ENCODE peak calls at places on chromosomes 11 and 22, in nine cellular contexts. One of them, this sample, is unnamed.

GRCh38 chr11:122746050-122746478 is 90.5 kb downstream of the UBASH3B start:
- DNase-seq in suprapubic skin: no peak
- DNase-seq in heart left ventricle: no peak
- DNase-seq in spleen: no peak
- DNase-seq in esophagus muscularis mucosa: no peak
- DNase-seq in thyroid gland: no peak
- DNase-seq in testis: no peak
- DNase-seq in esophagus squamous epithelium: no peak
- DNase-seq in H1: no peak
- DNase-seq in this sample: no peak

GRCh38 chr22:24950272-24950902 is 2.1 kb upstream of the KIAA1671 start:
- DNase-seq in testis: no peak
- DNase-seq in thyroid gland: no peak
- DNase-seq in suprapubic skin: no peak
- DNase-seq in spleen: no peak
- DNase-seq in esophagus squamous epithelium: no peak
- DNase-seq in esophagus muscularis mucosa: no peak
- DNase-seq in H1: peak; percentile 72
- DNase-seq in heart left ventricle: no peak
- DNase-seq in this sample: no peak

GRCh38 chr22:36088292-36088691 is 59.7 kb upstream of the RBFOX2 start:
- DNase-seq in suprapubic skin: no peak
- DNase-seq in H1: no peak
- DNase-seq in thyroid gland: peak; percentile 77
- DNase-seq in heart left ventricle: no peak
- DNase-seq in esophagus squamous epithelium: no peak
- DNase-seq in spleen: no peak
- DNase-seq in esophagus muscularis mucosa: no peak
- DNase-seq in testis: no peak
- DNase-seq in this sample: no peak

GRCh38 chr22:40509401-40510134 is 127.0 kb downstream of the MRTFA start:
- DNase-seq in suprapubic skin: no peak
- DNase-seq in testis: peak; percentile 60
- DNase-seq in heart left ventricle: peak; percentile 59
- DNase-seq in H1: no peak
- DNase-seq in esophagus muscularis mucosa: no peak
- DNase-seq in esophagus squamous epithelium: no peak
- DNase-seq in spleen: no peak
- DNase-seq in thyroid gland: peak; percentile 43
- DNase-seq in this sample: peak; percentile 69

GRCh38 chr22:47209077-47209514 is 446.6 kb downstream of the TBC1D22A start:
- DNase-seq in spleen: peak; percentile 40
- DNase-seq in heart left ventricle: no peak
- DNase-seq in thyroid gland: no peak
- DNase-seq in esophagus squamous epithelium: no peak
- DNase-seq in testis: peak; percentile 7
- DNase-seq in suprapubic skin: no peak
- DNase-seq in H1: no peak
- DNase-seq in esophagus muscularis mucosa: peak; percentile 55
- DNase-seq in this sample: no peak

GRCh38 chr11:19996591-19996990 is 163.7 kb downstream of the DBX1 start:
- DNase-seq in testis: no peak
- DNase-seq in thyroid gland: no peak
- DNase-seq in H1: no peak
- DNase-seq in heart left ventricle: no peak
- DNase-seq in esophagus squamous epithelium: no peak
- DNase-seq in spleen: no peak
- DNase-seq in suprapubic skin: no peak
- DNase-seq in esophagus muscularis mucosa: no peak
- DNase-seq in this sample: no peak

GRCh38 chr11:20000393-20001134 is 159.7 kb downstream of the DBX1 start:
- DNase-seq in testis: peak; percentile 30
- DNase-seq in spleen: no peak
- DNase-seq in esophagus muscularis mucosa: no peak
- DNase-seq in thyroid gland: peak; percentile 94
- DNase-seq in heart left ventricle: peak; percentile 28
- DNase-seq in H1: peak; percentile 96
- DNase-seq in esophagus squamous epithelium: no peak
- DNase-seq in suprapubic skin: no peak
- DNase-seq in this sample: no peak

GRCh38 chr11:31509017-31509411 is 408 bp downstream of the IMMP1L start:
- DNase-seq in H1: no peak
- DNase-seq in heart left ventricle: no peak
- DNase-seq in esophagus muscularis mucosa: no peak
- DNase-seq in testis: no peak
- DNase-seq in thyroid gland: no peak
- DNase-seq in suprapubic skin: no peak
- DNase-seq in esophagus squamous epithelium: no peak
- DNase-seq in spleen: no peak
- DNase-seq in this sample: no peak

GRCh38 chr11:109914038-109914437 is 179.2 kb upstream of the ZC3H12C start:
- DNase-seq in heart left ventricle: no peak
- DNase-seq in esophagus squamous epithelium: no peak
- DNase-seq in testis: no peak
- DNase-seq in suprapubic skin: no peak
- DNase-seq in esophagus muscularis mucosa: no peak
- DNase-seq in thyroid gland: no peak
- DNase-seq in spleen: no peak
- DNase-seq in H1: no peak
- DNase-seq in this sample: no peak

GRCh38 chr11:47348859-47349258 is 3.6 kb downstream of the MYBPC3 start:
- DNase-seq in thyroid gland: no peak
- DNase-seq in suprapubic skin: no peak
- DNase-seq in spleen: no peak
- DNase-seq in esophagus squamous epithelium: no peak
- DNase-seq in heart left ventricle: peak; percentile 14
- DNase-seq in H1: no peak
- DNase-seq in testis: no peak
- DNase-seq in esophagus muscularis mucosa: no peak
- DNase-seq in this sample: no peak

GRCh38 chr11:12207384-12208150 is 97.2 kb downstream of the MICAL2 start:
- DNase-seq in H1: no peak
- DNase-seq in suprapubic skin: no peak
- DNase-seq in thyroid gland: no peak
- DNase-seq in testis: no peak
- DNase-seq in heart left ventricle: no peak
- DNase-seq in esophagus muscularis mucosa: no peak
- DNase-seq in esophagus squamous epithelium: no peak
- DNase-seq in spleen: no peak
- DNase-seq in this sample: no peak

GRCh38 chr11:830295-831131 is 2.2 kb upstream of the CD151 start:
- DNase-seq in spleen: peak; percentile 93
- DNase-seq in suprapubic skin: no peak
- DNase-seq in esophagus muscularis mucosa: no peak
- DNase-seq in H1: no peak
- DNase-seq in thyroid gland: peak; percentile 81
- DNase-seq in testis: peak; percentile 84
- DNase-seq in heart left ventricle: peak; percentile 85
- DNase-seq in esophagus squamous epithelium: no peak
- DNase-seq in this sample: peak; percentile 80

GRCh38 chr11:831951-832528 is 712 bp upstream of the CD151 start:
- DNase-seq in thyroid gland: no peak
- DNase-seq in spleen: no peak
- DNase-seq in H1: no peak
- DNase-seq in testis: no peak
- DNase-seq in esophagus muscularis mucosa: no peak
- DNase-seq in suprapubic skin: no peak
- DNase-seq in esophagus squamous epithelium: no peak
- DNase-seq in heart left ventricle: no peak
- DNase-seq in this sample: no peak

GRCh38 chr11:832529-833113 is at the start of gene CD151:
- DNase-seq in spleen: peak; percentile 89
- DNase-seq in testis: peak; percentile 76
- DNase-seq in esophagus squamous epithelium: no peak
- DNase-seq in heart left ventricle: peak; percentile 64
- DNase-seq in H1: no peak
- DNase-seq in suprapubic skin: no peak
- DNase-seq in esophagus muscularis mucosa: no peak
- DNase-seq in thyroid gland: peak; percentile 71
- DNase-seq in this sample: no peak

GRCh38 chr11:829946-830294 is 2.2 kb downstream of the CRACR2B start:
- DNase-seq in thyroid gland: no peak
- DNase-seq in esophagus squamous epithelium: no peak
- DNase-seq in H1: no peak
- DNase-seq in testis: no peak
- DNase-seq in esophagus muscularis mucosa: no peak
- DNase-seq in heart left ventricle: no peak
- DNase-seq in suprapubic skin: no peak
- DNase-seq in spleen: no peak
- DNase-seq in this sample: no peak

GRCh38 chr11:831132-831864 is 1.5 kb upstream of the CD151 start:
- DNase-seq in suprapubic skin: no peak
- DNase-seq in H1: no peak
- DNase-seq in thyroid gland: no peak
- DNase-seq in heart left ventricle: no peak
- DNase-seq in spleen: no peak
- DNase-seq in esophagus muscularis mucosa: no peak
- DNase-seq in testis: no peak
- DNase-seq in esophagus squamous epithelium: no peak
- DNase-seq in this sample: no peak
- TF ChIP-seq POLR2A in suprapubic skin: no peak
- TF ChIP-seq POLR2A in H1: no peak
- TF ChIP-seq POLR2A in thyroid gland: no peak
- TF ChIP-seq POLR2A in heart left ventricle: no peak
- TF ChIP-seq POLR2A in spleen: no peak
- TF ChIP-seq POLR2A in esophagus muscularis mucosa: no peak
- TF ChIP-seq POLR2A in testis: no peak
- TF ChIP-seq POLR2A in esophagus squamous epithelium: no peak
- TF ChIP-seq POLR2A in this sample: no peak

GRCh38 chr11:93734427-93735222 is 6.7 kb downstream of the TAF1D start:
- DNase-seq in esophagus squamous epithelium: no peak
- DNase-seq in suprapubic skin: no peak
- DNase-seq in thyroid gland: no peak
- DNase-seq in heart left ventricle: no peak
- DNase-seq in spleen: no peak
- DNase-seq in testis: no peak
- DNase-seq in H1: no peak
- DNase-seq in esophagus muscularis mucosa: no peak
- DNase-seq in this sample: no peak
- H3K4me1 ChIP-seq in esophagus squamous epithelium: peaks cover 26% of the 10 kb centered on the region
- H3K4me1 ChIP-seq in suprapubic skin: peaks cover 43% of the 10 kb centered on the region
- H3K4me1 ChIP-seq in thyroid gland: peaks cover 21% of the 10 kb centered on the region
- H3K4me1 ChIP-seq in heart left ventricle: peaks cover 25% of the 10 kb centered on the region
- H3K4me1 ChIP-seq in spleen: peaks cover 56% of the 10 kb centered on the region
- H3K4me1 ChIP-seq in testis: no peaks in the 10 kb centered on the region
- H3K4me1 ChIP-seq in H1: peaks cover 9% of the 10 kb centered on the region
- H3K4me1 ChIP-seq in esophagus muscularis mucosa: peaks cover 26% of the 10 kb centered on the region
- H3K4me1 ChIP-seq in this sample: peaks cover 5% of the 10 kb centered on the region

GRCh38 chr22:38481871-38482332 is 14.0 kb downstream of the KDELR3 start:
- DNase-seq in thyroid gland: no peak
- DNase-seq in H1: no peak
- DNase-seq in heart left ventricle: no peak
- DNase-seq in testis: no peak
- DNase-seq in suprapubic skin: peak; percentile 55
- DNase-seq in esophagus squamous epithelium: no peak
- DNase-seq in esophagus muscularis mucosa: no peak
- DNase-seq in spleen: peak; percentile 32
- DNase-seq in this sample: no peak
- TF ChIP-seq POLR2A in thyroid gland: no peak
- TF ChIP-seq POLR2A in H1: no peak
- TF ChIP-seq POLR2A in heart left ventricle: no peak
- TF ChIP-seq POLR2A in testis: no peak
- TF ChIP-seq POLR2A in suprapubic skin: no peak
- TF ChIP-seq POLR2A in esophagus squamous epithelium: no peak
- TF ChIP-seq POLR2A in esophagus muscularis mucosa: no peak
- TF ChIP-seq POLR2A in spleen: no peak
- TF ChIP-seq POLR2A in this sample: no peak

DNA sequence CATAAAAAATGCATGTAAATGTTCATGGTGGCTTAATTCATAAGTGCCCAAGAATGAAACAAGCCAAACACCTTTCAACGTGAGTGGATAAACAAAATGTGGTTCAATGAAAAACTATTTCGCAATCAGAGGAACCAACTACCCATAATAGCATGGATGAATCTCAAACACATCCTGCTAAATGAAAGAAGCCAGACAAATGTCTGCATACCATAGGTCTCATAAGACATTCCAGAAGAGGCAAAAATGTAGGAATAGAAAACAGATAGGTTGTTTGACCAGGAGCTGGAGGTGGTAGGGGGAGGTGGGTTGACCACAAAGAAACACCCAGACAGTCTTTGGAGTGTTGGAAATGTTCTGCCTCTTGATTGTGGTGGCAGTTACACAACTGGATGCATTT is 13.2 kb upstream of the OSBPL5 start:
- DNase-seq in heart left ventricle: no peak
- DNase-seq in spleen: no peak
- DNase-seq in thyroid gland: no peak
- DNase-seq in testis: no peak
- DNase-seq in esophagus squamous epithelium: no peak
- DNase-seq in H1: no peak
- DNase-seq in esophagus muscularis mucosa: no peak
- DNase-seq in suprapubic skin: no peak
- DNase-seq in this sample: no peak
- H3K4me1 ChIP-seq in heart left ventricle: no peaks in the 10 kb centered on the region
- H3K4me1 ChIP-seq in spleen: peaks cover 10% of the 10 kb centered on the region
- H3K4me1 ChIP-seq in thyroid gland: no peaks in the 10 kb centered on the region
- H3K4me1 ChIP-seq in testis: no peaks in the 10 kb centered on the region
- H3K4me1 ChIP-seq in esophagus squamous epithelium: no peaks in the 10 kb centered on the region
- H3K4me1 ChIP-seq in H1: no peaks in the 10 kb centered on the region
- H3K4me1 ChIP-seq in esophagus muscularis mucosa: no peaks in the 10 kb centered on the region
- H3K4me1 ChIP-seq in suprapubic skin: no peaks in the 10 kb centered on the region
- H3K4me1 ChIP-seq in this sample: no peaks in the 10 kb centered on the region

DNA sequence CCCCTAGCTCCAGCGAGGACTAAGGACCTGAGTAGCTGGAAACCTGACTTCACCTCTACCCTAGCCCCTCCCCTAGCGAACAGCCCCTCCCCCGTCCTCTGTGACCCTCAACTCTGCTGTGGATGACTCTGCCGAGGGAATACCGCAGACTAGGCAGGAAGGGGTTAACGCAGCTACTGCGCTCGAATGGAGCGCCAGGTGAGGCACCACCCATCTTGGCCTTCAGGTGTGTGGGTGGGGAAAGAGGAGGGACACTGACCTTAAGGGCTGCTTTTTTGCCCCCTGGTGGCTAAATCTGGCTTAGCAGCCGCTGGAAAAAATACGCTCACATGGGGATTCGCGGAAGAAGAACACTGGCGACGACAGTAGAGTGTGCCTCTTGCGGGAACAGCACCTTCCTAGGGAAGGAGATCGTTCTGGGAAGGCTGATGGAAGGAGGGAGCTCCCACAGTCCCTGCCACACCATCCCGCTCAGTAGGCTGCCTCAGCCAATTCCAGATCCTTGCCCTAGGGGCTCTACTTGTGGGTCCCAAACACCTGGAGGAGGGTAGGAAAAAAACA is 4.5 kb upstream of the BCL9L start:
- DNase-seq in spleen: peak; percentile 91
- DNase-seq in heart left ventricle: peak; percentile 84
- DNase-seq in testis: peak; percentile 89
- DNase-seq in H1: peak; percentile 97
- DNase-seq in thyroid gland: peak; percentile 94
- DNase-seq in esophagus squamous epithelium: no peak
- DNase-seq in esophagus muscularis mucosa: peak; percentile 97
- DNase-seq in suprapubic skin: peak; percentile 90
- DNase-seq in this sample: peak; percentile 91
- TF ChIP-seq POLR2A in spleen: no peak
- TF ChIP-seq POLR2A in heart left ventricle: no peak
- TF ChIP-seq POLR2A in testis: no peak
- TF ChIP-seq POLR2A in H1: no peak
- TF ChIP-seq POLR2A in thyroid gland: peak; percentile 36
- TF ChIP-seq POLR2A in esophagus squamous epithelium: no peak
- TF ChIP-seq POLR2A in esophagus muscularis mucosa: no peak
- TF ChIP-seq POLR2A in suprapubic skin: no peak
- TF ChIP-seq POLR2A in this sample: no peak

This sample was measured in uterus.